ENCODE peak calls at places on chromosome 13, in six cellular contexts. L, R, E, A, I and S are unnamed samples.

GRCh38 chr13:98158172-98158907 is 15.4 kb downstream of the FARP1 start:
- DNase-seq in L (no peak), R (no peak), E (no peak), A (no peak), I (no peak), S (no peak)

GRCh38 chr13:79183231-79183630 is 222.8 kb downstream of the RBM26 start:
- DNase-seq in L (no peak), R (no peak), E (no peak), A (no peak), I (no peak), S (no peak)

GRCh38 chr13:71039440-71039839 is 827.6 kb downstream of the DACH1 start:
- DNase-seq in L (no peak), R (no peak), E (no peak), A (no peak), I (no peak), S (no peak)

GRCh38 chr13:110116072-110116487 is 190.9 kb downstream of the COL4A1 start:
- DNase-seq in L (no peak), R (peak; percentile 67), E (peak; percentile 74), A (peak; percentile 67), I (no peak), S (peak; percentile 78)

GRCh38 chr13:109883181-109884180 is 97.1 kb upstream of the IRS2 start:
- DNase-seq in L (no peak), R (no peak), E (no peak), A (no peak), I (no peak), S (peak; percentile 93)

GRCh38 chr13:113275387-113275786 is 21.7 kb upstream of the LAMP1 start:
- DNase-seq in L (peak; percentile 51), R (peak; percentile 44), E (peak; percentile 47), A (peak; percentile 52), I (no peak), S (peak; percentile 89)

GRCh38 chr13:74299688-74300087 is 165.5 kb upstream of the KLF12 start:
- DNase-seq in L (no peak), R (no peak), E (no peak), A (no peak), I (no peak), S (no peak)

GRCh38 chr13:77729502-77730221 is 32.2 kb downstream of the SLAIN1 start:
- DNase-seq in L (no peak), R (no peak), E (peak; percentile 84), A (no peak), I (no peak), S (peak; percentile 29)

GRCh38 chr13:45464141-45464686 is 525 bp upstream of the COG3 start:
- DNase-seq in L (no peak), R (no peak), E (no peak), A (no peak), I (no peak), S (no peak)

GRCh38 chr13:32984857-32985626 is 31.2 kb upstream of the KL start:
- DNase-seq in L (no peak), R (no peak), E (peak; percentile 18), A (no peak), I (peak; percentile 88), S (no peak)

GRCh38 chr13:23411706-23412105 is 21.8 kb downstream of the SACS start:
- DNase-seq in L (no peak), R (no peak), E (no peak), A (no peak), I (no peak), S (no peak)

GRCh38 chr13:34863360-34864135 is 78.5 kb upstream of the NBEA start:
- DNase-seq in L (peak; percentile 88), R (no peak), E (no peak), A (no peak), I (no peak), S (no peak)

GRCh38 chr13:95236774-95237173 is 64.5 kb downstream of the ABCC4 start:
- DNase-seq in L (no peak), R (no peak), E (no peak), A (no peak), I (no peak), S (no peak)

GRCh38 chr13:106446011-106446410 is 89.5 kb downstream of the EFNB2 start:
- DNase-seq in L (peak; percentile 30), R (no peak), E (no peak), A (no peak), I (no peak), S (no peak)

GRCh38 chr13:25114220-25114619 is 18.3 kb downstream of the PABPC3 start:
- DNase-seq in L (peak; percentile 75), R (peak; percentile 59), E (peak; percentile 81), A (peak; percentile 70), I (peak; percentile 72), S (peak; percentile 94)

GRCh38 chr13:50130686-50131051 is 115.4 kb downstream of the KCNRG start:
- DNase-seq in L (no peak), R (no peak), E (no peak), A (no peak), I (no peak), S (no peak)

GRCh38 chr13:77752512-77753069 is 55.1 kb downstream of the SLAIN1 start:
- DNase-seq in L (no peak), R (no peak), E (no peak), A (no peak), I (no peak), S (peak; percentile 54)

GRCh38 chr13:23610187-23610576 is 40.0 kb downstream of the TNFRSF19 start:
- DNase-seq in L (no peak), R (no peak), E (peak; percentile 63), A (no peak), I (no peak), S (no peak)

GRCh38 chr13:90768116-90768515 is 579.4 kb upstream of the MIR17HG start:
- DNase-seq in L (no peak), R (no peak), E (no peak), A (no peak), I (no peak), S (no peak)

GRCh38 chr13:114315074-114315785 is 927 bp downstream of the CHAMP1 start:
- DNase-seq in L (no peak), R (no peak), E (peak; percentile 41), A (no peak), I (no peak), S (no peak)

GRCh38 chr13:53382008-53382407 is 353.4 kb downstream of the OLFM4 start:
- DNase-seq in L (no peak), R (no peak), E (no peak), A (no peak), I (no peak), S (no peak)

DNA sequence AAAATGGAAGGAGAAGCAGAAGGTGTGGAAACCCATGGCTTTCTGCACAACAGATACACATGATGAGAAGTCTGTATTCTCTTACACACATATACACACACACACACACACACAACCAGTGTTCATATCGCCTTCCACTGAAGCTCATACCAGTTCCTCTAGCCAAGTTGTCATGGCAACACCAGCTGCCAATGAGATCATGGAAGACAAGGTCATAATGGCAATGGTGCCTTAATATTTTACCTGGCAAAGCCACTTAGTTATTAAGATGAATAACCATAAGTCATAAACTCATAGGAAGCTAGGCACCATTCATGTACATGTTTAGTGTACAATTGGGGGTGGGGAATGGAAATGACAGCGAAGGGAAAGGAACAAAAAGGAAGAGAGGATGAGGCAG is 2.6 kb upstream of the DHRS12 start:
- DNase-seq in L (no peak), R (no peak), E (peak; percentile 33), A (peak; percentile 92), I (no peak), S (no peak)
- H3K4me3 ChIP-seq in L (no peak overlapping the region), R (no peak overlapping the region), E (no peak overlapping the region), A (no peak overlapping the region), I (no peak overlapping the region), S (no peak overlapping the region)

GRCh38 chr13:55602784-55603183 is 1537.9 kb upstream of the PRR20A start:
- DNase-seq in L (no peak), R (no peak), E (no peak), A (no peak), I (no peak), S (no peak)

GRCh38 chr13:55606045-55606665 is 1534.6 kb upstream of the PRR20A start:
- DNase-seq in L (no peak), R (no peak), E (no peak), A (no peak), I (no peak), S (no peak)
- H3K4me3 ChIP-seq in L (no peak overlapping the region), R (no peak overlapping the region), E (no peak overlapping the region), A (no peak overlapping the region), I (no peak overlapping the region), S (no peak overlapping the region)

GRCh38 chr13:30907167-30907761 is 1.2 kb downstream of the MEDAG start:
- DNase-seq in L (no peak), R (no peak), E (no peak), A (no peak), I (no peak), S (no peak)
- H3K4me3 ChIP-seq in L (no peak overlapping the region), R (no peak overlapping the region), E (no peak overlapping the region), A (no peak overlapping the region), I (peak overlapping the region; percentile 53), S (no peak overlapping the region)

GRCh38 chr13:51823861-51824260 is 19.9 kb upstream of the DHRS12 start:
- DNase-seq in L (no peak), R (no peak), E (no peak), A (no peak), I (no peak), S (no peak)

GRCh38 chr13:51823351-51823750 is 19.4 kb upstream of the DHRS12 start:
- DNase-seq in L (no peak), R (no peak), E (no peak), A (no peak), I (no peak), S (no peak)

GRCh38 chr13:51821666-51822065 is 17.7 kb upstream of the DHRS12 start:
- DNase-seq in L (no peak), R (no peak), E (no peak), A (no peak), I (no peak), S (no peak)

GRCh38 chr13:51819544-51819943 is 15.6 kb upstream of the DHRS12 start:
- DNase-seq in L (no peak), R (no peak), E (no peak), A (no peak), I (no peak), S (no peak)

GRCh38 chr13:51822106-51822840 is 18.3 kb upstream of the DHRS12 start:
- DNase-seq in L (no peak), R (no peak), E (no peak), A (no peak), I (no peak), S (peak; percentile 35)
- H3K4me3 ChIP-seq in L (no peak overlapping the region), R (no peak overlapping the region), E (no peak overlapping the region), A (no peak overlapping the region), I (no peak overlapping the region), S (no peak overlapping the region)

DNA sequence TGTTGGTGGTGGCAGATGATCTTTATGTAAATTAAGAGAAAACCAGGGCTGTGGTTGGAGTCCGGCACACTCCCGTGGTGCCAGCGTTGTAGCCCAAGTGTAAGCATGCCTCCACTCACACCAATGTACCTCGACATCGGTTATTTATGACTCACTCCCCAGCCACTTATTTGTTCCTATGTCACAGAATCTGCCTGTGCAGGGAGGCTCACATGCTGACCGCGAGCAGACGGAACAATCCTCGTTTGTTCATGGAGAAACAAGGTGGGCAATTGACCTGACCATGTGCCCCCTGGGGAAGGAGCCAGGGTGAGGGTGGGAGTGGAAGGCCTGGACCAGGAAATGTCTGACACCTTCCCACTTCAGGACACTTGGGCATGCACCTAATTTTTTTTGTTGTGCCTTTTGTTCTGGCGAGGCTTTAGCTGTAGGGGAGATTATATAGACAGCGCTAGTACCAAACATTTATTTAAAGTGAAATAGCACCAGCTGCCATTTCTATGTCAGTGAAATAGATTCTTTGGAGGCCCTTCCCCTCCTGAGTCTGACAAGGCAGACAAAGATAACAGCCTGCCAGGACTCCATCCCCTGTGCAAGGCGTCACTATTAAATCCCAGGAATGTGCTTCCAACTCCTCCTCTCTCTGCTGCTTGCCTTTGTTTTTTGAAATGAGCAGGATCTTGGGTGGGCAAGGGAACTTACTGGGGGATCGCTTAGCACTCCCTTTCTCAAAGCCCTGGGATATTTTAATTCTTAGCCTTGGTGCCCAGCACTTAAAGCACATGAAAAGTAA is 394.2 kb downstream of the FGF9 start:
- DNase-seq in L (no peak), R (no peak), E (no peak), A (no peak), I (no peak), S (no peak)
- H3K4me3 ChIP-seq in L (no peak overlapping the region), R (no peak overlapping the region), E (no peak overlapping the region), A (no peak overlapping the region), I (no peak overlapping the region), S (no peak overlapping the region)